ENCODE peak calls at places on chromosomes 16 and 17, in five cellular contexts. U, V, K, H and T are unnamed samples. For H3K4me1, the result is how much of the 10 kb centered on the place peaks cover.

GRCh38 chr16:19393226-19394074 is 24.2 kb upstream of the TMC5 start:
- DNase-seq in K (peak), H (peak), U (no peak), V (peak), T (peak)

GRCh38 chr17:77089118-77089477 is 51.7 kb upstream of the SEC14L1 start:
- DNase-seq in U (no peak), K (no peak), V (no peak), H (no peak), T (peak)

GRCh38 chr16:30951785-30952184 is 2.9 kb downstream of the ORAI3 start:
- DNase-seq in U (no peak), H (peak), V (no peak), K (peak), T (peak)

GRCh38 chr16:54921229-54921824 is 9.3 kb upstream of the IRX5 start:
- DNase-seq in H (no peak), V (no peak), U (no peak), K (no peak), T (no peak)

GRCh38 chr16:14057878-14058382 is 13.2 kb upstream of the MRTFB start:
- DNase-seq in V (no peak), U (no peak), K (no peak), H (no peak), T (no peak)

GRCh38 chr17:77372444-77373297 is 231.9 kb downstream of the SEC14L1 start:
- DNase-seq in H (peak), K (peak), U (peak), V (no peak), T (peak)

GRCh38 chr17:36602924-36603384 is 1.6 kb downstream of the MRM1 start:
- DNase-seq in U (no peak), K (no peak), H (peak), V (peak), T (peak)

GRCh38 chr16:75108792-75109731 is 7.5 kb downstream of the LDHD start:
- DNase-seq in H (peak), U (no peak), K (peak), V (peak), T (peak)

GRCh38 chr17:44878627-44879221 is 20.5 kb downstream of the EFTUD2 start:
- DNase-seq in V (peak), U (no peak), H (no peak), K (no peak), T (no peak)

GRCh38 chr17:43044024-43044423 is 19.0 kb downstream of the RND2 start:
- DNase-seq in H (no peak), K (no peak), V (no peak), U (no peak), T (no peak)

GRCh38 chr17:43040655-43041054 is 15.6 kb downstream of the RND2 start:
- DNase-seq in V (no peak), U (no peak), K (no peak), H (no peak), T (no peak)

GRCh38 chr17:43043306-43043705 is 18.3 kb downstream of the RND2 start:
- DNase-seq in U (no peak), H (no peak), K (no peak), V (no peak), T (no peak)

GRCh38 chr17:43042025-43042424 is 17.0 kb downstream of the RND2 start:
- DNase-seq in U (no peak), K (no peak), H (no peak), V (no peak), T (no peak)

DNA sequence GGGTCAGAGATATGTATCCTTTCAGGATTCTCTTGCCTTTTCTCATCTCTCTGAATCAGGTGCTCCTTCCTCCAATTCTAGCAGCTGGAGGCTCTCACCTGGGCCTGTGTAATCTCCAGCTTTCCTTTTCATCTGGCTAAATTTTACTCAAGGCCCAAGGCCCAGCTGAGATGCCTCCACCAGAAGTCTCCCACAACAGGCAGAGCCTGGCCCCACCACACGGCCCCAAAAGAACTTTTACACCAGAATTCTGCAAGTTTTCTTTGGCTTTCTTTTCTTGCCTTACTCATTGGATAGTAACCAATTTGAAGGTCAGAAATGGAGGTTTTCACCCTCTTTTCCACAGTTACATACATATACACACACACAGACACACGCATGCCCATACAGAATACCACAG is 14.6 kb downstream of the RND2 start:
- DNase-seq in K (no peak), H (no peak), V (no peak), U (no peak), T (no peak)
- H3K4me1 ChIP-seq in K (under half), H (under half), V (under half), U (under half), T (under half)

GRCh38 chr17:82001657-82002056 is 21.0 kb downstream of the CENPX start:
- DNase-seq in K (no peak), U (no peak), V (no peak), H (no peak), T (no peak)

GRCh38 chr17:82000803-82001649 is 21.7 kb downstream of the CENPX start:
- DNase-seq in U (no peak), V (no peak), K (no peak), H (no peak), T (no peak)

GRCh38 chr17:81998719-81999438 is 21.4 kb downstream of the ASPSCR1 start:
- DNase-seq in H (no peak), V (no peak), K (no peak), U (no peak), T (no peak)

GRCh38 chr17:81999587-81999974 is 22.2 kb downstream of the ASPSCR1 start:
- DNase-seq in K (no peak), V (no peak), H (no peak), U (no peak), T (no peak)

DNA sequence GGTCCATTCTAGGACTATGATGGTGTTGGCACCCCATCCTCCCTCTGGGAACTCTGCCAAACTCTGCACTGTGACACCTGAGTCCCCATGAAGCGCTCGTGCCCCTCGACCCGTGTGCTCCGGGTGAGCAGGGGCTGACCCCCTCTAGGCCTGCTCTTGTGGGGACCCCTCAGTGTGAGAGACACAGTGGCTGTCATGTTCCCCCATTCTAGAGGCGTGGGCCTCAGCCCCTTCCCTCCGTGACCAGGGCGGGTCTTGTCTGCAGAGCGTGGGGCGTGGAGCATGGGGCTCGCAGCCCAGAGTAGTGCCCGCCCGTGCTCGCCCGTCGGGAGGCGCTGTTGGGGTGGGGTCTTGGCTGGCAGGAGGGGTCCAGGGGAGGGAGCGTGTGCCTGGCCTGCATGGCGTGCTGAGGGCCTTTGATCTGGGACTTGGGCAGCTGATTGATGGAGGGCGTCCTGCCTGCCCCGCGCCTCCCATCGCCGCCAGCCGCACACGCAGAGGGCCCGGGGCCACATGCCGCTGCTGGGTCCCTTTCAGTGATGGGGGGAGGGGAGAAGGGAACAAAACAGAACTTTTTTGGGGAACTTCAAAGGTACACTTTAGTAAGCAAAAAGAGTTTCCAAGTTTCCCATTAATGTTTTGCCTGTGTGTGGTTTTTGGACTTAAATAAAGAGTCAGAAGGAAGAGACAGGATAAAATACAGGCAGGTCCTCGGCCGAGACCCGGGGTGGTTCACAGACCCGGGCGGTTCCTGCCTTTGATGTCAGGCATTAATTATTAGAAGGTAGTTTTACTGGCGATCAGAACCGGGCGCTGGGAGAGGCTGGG is 22.5 kb downstream of the CENPX start:
- DNase-seq in K (no peak), H (no peak), U (no peak), V (no peak), T (no peak)
- TF ChIP-seq POLR2AphosphoS5 in K (no peak), H (no peak), U (no peak), V (no peak), T (no peak)

GRCh38 chr16:81137754-81138153 is 41.6 kb upstream of the GCSH start:
- DNase-seq in K (no peak), U (no peak), H (no peak), V (no peak), T (no peak)

GRCh38 chr16:81140930-81141780 is 45.0 kb upstream of the GCSH start:
- DNase-seq in V (peak), H (no peak), U (peak), K (no peak), T (no peak)

GRCh38 chr16:81137012-81137335 is 40.8 kb upstream of the GCSH start:
- DNase-seq in H (no peak), K (no peak), V (no peak), U (no peak), T (no peak)

GRCh38 chr16:81136331-81137011 is 40.3 kb upstream of the GCSH start:
- DNase-seq in K (no peak), V (no peak), H (no peak), U (no peak), T (no peak)
- H3K4me3 ChIP-seq in K (no peak), V (no peak), H (no peak), U (no peak), T (no peak)

GRCh38 chr17:83081561-83082201 is 2.3 kb downstream of the METRNL start:
- DNase-seq in U (no peak), H (peak), V (no peak), K (no peak), T (peak)
- H3K4me1 ChIP-seq in U (under half), H (under half), V (under half), K (under half), T (half or more)

GRCh38 chr17:28743243-28744103 is at the start of gene TRAF4:
- DNase-seq in V (peak), U (no peak), K (peak), H (peak), T (peak)
- TF ChIP-seq POLR2AphosphoS5 in V (peak), U (peak), K (peak), H (peak), T (peak)

DNA sequence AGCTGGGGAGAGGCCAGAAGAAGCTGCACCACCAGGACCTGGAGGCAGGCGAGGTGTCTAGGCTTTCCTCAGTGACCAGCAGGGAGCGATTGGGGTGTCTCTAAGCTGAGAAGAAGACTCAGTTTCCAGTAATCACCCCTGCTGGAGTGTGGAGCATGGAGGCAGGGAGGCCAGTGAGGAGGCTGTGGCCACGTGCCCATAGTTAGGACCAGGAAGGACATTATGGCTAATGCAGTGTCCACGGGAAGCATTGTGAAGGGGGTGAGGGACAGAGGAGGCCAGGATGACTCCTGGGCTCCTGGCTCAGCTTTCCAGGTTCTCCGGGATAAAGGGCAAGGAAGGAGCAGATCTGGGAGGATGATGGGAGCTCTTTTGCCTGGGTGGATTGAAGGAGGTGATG is 5.7 kb downstream of the KRT13 start:
- DNase-seq in K (no peak), H (no peak), U (no peak), V (no peak), T (no peak)
- H3K4me3 ChIP-seq in K (no peak), H (no peak), U (no peak), V (no peak), T (no peak)

DNA sequence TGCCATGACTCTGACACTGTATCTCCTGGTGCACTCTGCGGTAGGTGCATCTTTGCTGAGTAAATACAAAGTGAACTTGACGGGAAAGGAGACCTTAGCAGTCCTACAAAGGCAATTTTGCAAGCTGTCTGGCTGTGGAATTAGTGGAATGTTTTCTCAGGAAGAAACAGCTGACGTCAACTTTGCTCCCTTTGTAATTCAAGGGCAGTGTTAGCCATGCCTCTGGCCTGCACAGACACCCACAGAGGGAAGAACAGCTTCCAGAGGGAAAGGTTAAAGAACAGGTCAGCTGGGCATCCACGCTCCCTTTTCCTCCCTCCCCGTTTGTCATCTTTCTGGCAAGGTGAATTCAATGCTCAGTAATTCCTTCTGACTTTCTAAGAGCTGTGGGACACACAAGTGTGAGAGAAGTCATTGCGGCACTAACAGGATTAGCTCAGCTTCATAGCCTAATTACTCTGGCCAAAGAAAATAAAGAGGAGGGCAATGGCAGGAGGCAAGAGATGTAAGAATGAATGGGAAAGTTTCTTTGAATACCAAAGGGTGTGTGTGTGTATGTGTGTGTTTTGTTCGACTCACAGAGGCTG is 476.9 kb upstream of the GOT2 start:
- DNase-seq in H (no peak), V (no peak), U (peak), K (peak), T (no peak)
- H3K4me1 ChIP-seq in H (under half), V (under half), U (under half), K (under half), T (under half)